ENCODE peak calls at places on chromosomes 5 and 9, in ten cellular contexts. H is heart right ventricle; L is upper lobe of left lung; A is glutamatergic neuron; O is activated CD8-positive, alpha-beta memory T cell treated with anti-CD3 and anti-CD28 coated beads, Interleukin-2, amount 10 ng/mL, durations not matched to agents 7 days and 5 days; V is NCI-H2081; T is adrenal gland; Z is non-pigmented ciliary epithelial cell; U is left ventricle myocardium inferior; Y is DMS 273 treated with DMSO at 0.1 percent for 48 hours. J is an unnamed sample.

GRCh38 chr5:67032921-67033664 is 163.5 kb downstream of the CD180 start:
- DNase-seq in H (no peak), L (no peak), A (no peak), O (no peak), V (no peak), T (no peak), Z (no peak), U (no peak), Y (no peak), J (no peak)

GRCh38 chr5:122839731-122840130 is 5.7 kb upstream of the SNX24 start:
- DNase-seq in H (no peak), L (no peak), A (no peak), O (no peak), V (no peak), T (no peak), Z (no peak), U (no peak), Y (no peak), J (no peak)

GRCh38 chr9:86321373-86321772 is 32.8 kb downstream of the TUT7 start:
- DNase-seq in H (no peak), L (no peak), A (no peak), O (no peak), V (no peak), T (peak), Z (peak), U (no peak), Y (no peak), J (no peak)

GRCh38 chr9:121731919-121732318 is 80.5 kb downstream of the DAB2IP start:
- DNase-seq in H (no peak), L (no peak), A (no peak), O (no peak), V (no peak), T (no peak), Z (no peak), U (no peak), Y (no peak), J (no peak)

GRCh38 chr5:117590944-117591343 is 1016.3 kb upstream of the SEMA6A start:
- DNase-seq in H (no peak), L (no peak), A (no peak), O (no peak), V (peak), T (no peak), Z (no peak), U (no peak), Y (peak), J (no peak)

GRCh38 chr5:74254257-74254656 is 386.3 kb downstream of the ENC1 start:
- DNase-seq in H (no peak), L (no peak), A (no peak), O (no peak), V (peak), T (no peak), Z (no peak), U (no peak), Y (no peak), J (no peak)

GRCh38 chr5:38598994-38599611 is 42.7 kb upstream of the LIFR start:
- DNase-seq in H (no peak), L (no peak), A (no peak), O (no peak), V (no peak), T (no peak), Z (peak), U (no peak), Y (no peak), J (no peak)

GRCh38 chr9:111730937-111731567 is 63.7 kb downstream of the SHOC1 start:
- DNase-seq in H (no peak), L (no peak), A (no peak), O (no peak), V (no peak), T (no peak), Z (no peak), U (no peak), Y (no peak), J (no peak)

GRCh38 chr5:14039576-14039975 is 95.1 kb upstream of the DNAH5 start:
- DNase-seq in H (no peak), L (no peak), A (no peak), O (no peak), V (no peak), T (no peak), Z (no peak), U (no peak), Y (no peak), J (no peak)

GRCh38 chr9:466749-467148 is 252.1 kb downstream of the DOCK8 start:
- DNase-seq in H (no peak), L (peak), A (no peak), O (no peak), V (no peak), T (no peak), Z (no peak), U (no peak), Y (no peak), J (no peak)

GRCh38 chr5:448061-448765 is 5.2 kb downstream of the EXOC3 start:
- DNase-seq in H (peak), L (peak), A (peak), O (no peak), V (no peak), T (peak), Z (no peak), U (peak), Y (no peak), J (no peak)

GRCh38 chr9:69371001-69371400 is 46.0 kb downstream of the ENTREP1 start:
- DNase-seq in H (no peak), L (no peak), A (no peak), O (no peak), V (no peak), T (no peak), Z (peak), U (no peak), Y (no peak), J (no peak)

GRCh38 chr9:112124156-112124555 is 50.9 kb downstream of the SUSD1 start:
- DNase-seq in H (no peak), L (peak), A (no peak), O (no peak), V (no peak), T (no peak), Z (no peak), U (no peak), Y (no peak), J (no peak)

GRCh38 chr5:61416410-61416809 is 84.4 kb downstream of the ZSWIM6 start:
- DNase-seq in H (no peak), L (no peak), A (no peak), O (no peak), V (no peak), T (no peak), Z (no peak), U (no peak), Y (no peak), J (no peak)

GRCh38 chr9:22307013-22307711 is 139.5 kb upstream of the DMRTA1 start:
- DNase-seq in H (no peak), L (no peak), A (no peak), O (no peak), V (peak), T (peak), Z (peak), U (no peak), Y (peak), J (peak)

GRCh38 chr5:153749941-153750340 is 259.5 kb downstream of the GRIA1 start:
- DNase-seq in H (no peak), L (no peak), A (peak), O (no peak), V (peak), T (no peak), Z (no peak), U (no peak), Y (peak), J (no peak)

GRCh38 chr5:10453564-10453963 is 11.9 kb downstream of the ROPN1L start:
- DNase-seq in H (no peak), L (no peak), A (no peak), O (no peak), V (no peak), T (no peak), Z (no peak), U (no peak), Y (no peak), J (no peak)

GRCh38 chr5:159886312-159886711 is 30.0 kb upstream of the ADRA1B start:
- DNase-seq in H (no peak), L (no peak), A (no peak), O (no peak), V (peak), T (no peak), Z (no peak), U (no peak), Y (no peak), J (no peak)

GRCh38 chr9:130659699-130660248 is 4.6 kb upstream of the PRDM12 start:
- DNase-seq in H (no peak), L (no peak), A (peak), O (no peak), V (no peak), T (no peak), Z (no peak), U (no peak), Y (no peak), J (no peak)

GRCh38 chr9:34589656-34590375 is at the start of gene CNTFR:
- DNase-seq in H (peak), L (no peak), A (peak), O (no peak), V (peak), T (no peak), Z (no peak), U (peak), Y (peak), J (peak)

GRCh38 chr9:120574473-120574872 is 5.5 kb downstream of the CDK5RAP2 start:
- DNase-seq in H (no peak), L (no peak), A (no peak), O (no peak), V (no peak), T (no peak), Z (no peak), U (no peak), Y (no peak), J (no peak)

GRCh38 chr9:72441296-72442211 is 76.5 kb upstream of the ZFAND5 start:
- DNase-seq in H (no peak), L (no peak), A (no peak), O (no peak), V (no peak), T (no peak), Z (no peak), U (no peak), Y (no peak), J (no peak)

GRCh38 chr9:130701059-130702022 is 7.8 kb downstream of the EXOSC2 start:
- DNase-seq in H (peak), L (peak), A (peak), O (peak), V (peak), T (peak), Z (no peak), U (peak), Y (no peak), J (peak)

GRCh38 chr5:34895641-34896419 is 19.5 kb downstream of the RAD1 start:
- DNase-seq in H (no peak), L (no peak), A (no peak), O (no peak), V (no peak), T (no peak), Z (no peak), U (no peak), Y (no peak), J (peak)

GRCh38 chr5:82422001-82422740 is 144.0 kb upstream of the RPS23 start:
- DNase-seq in H (no peak), L (no peak), A (no peak), O (no peak), V (no peak), T (no peak), Z (no peak), U (no peak), Y (no peak), J (no peak)

GRCh38 chr9:107020040-107020530 is 157.1 kb downstream of the ZNF462 start:
- DNase-seq in H (no peak), L (no peak), A (no peak), O (no peak), V (no peak), T (no peak), Z (peak), U (no peak), Y (no peak), J (no peak)

GRCh38 chr5:166370928-166371690 is 1920.3 kb upstream of the WWC1 start:
- DNase-seq in H (no peak), L (no peak), A (no peak), O (no peak), V (peak), T (no peak), Z (no peak), U (no peak), Y (no peak), J (no peak)

GRCh38 chr9:69130456-69131441 is 43.3 kb upstream of the TJP2 start:
- DNase-seq in H (no peak), L (peak), A (no peak), O (peak), V (no peak), T (peak), Z (peak), U (no peak), Y (no peak), J (peak)

GRCh38 chr9:15353892-15354291 is 46.9 kb upstream of the TTC39B start:
- DNase-seq in H (no peak), L (no peak), A (no peak), O (no peak), V (no peak), T (no peak), Z (no peak), U (no peak), Y (no peak), J (no peak)

GRCh38 chr9:114723926-114724325 is 41.9 kb upstream of the TEX48 start:
- DNase-seq in H (no peak), L (no peak), A (no peak), O (no peak), V (no peak), T (no peak), Z (no peak), U (no peak), Y (no peak), J (no peak)

GRCh38 chr5:57171818-57172465 is 1.9 kb upstream of the GPBP1 start:
- DNase-seq in H (no peak), L (peak), A (no peak), O (no peak), V (no peak), T (no peak), Z (no peak), U (no peak), Y (no peak), J (peak)